ENCODE peak calls at places on chromosomes 11 and 22, in six cellular contexts. V, Z, B, I, A and P are unnamed samples.

GRCh38 chr11:27058456-27058855 is 17.8 kb downstream of the BBOX1 start:
- DNase-seq in V (peak; percentile 18), A (no peak), B (no peak), Z (no peak), I (no peak), P (no peak)

GRCh38 chr11:118657238-118657637 is 22.2 kb downstream of the TREH start:
- DNase-seq in A (no peak), Z (no peak), V (no peak), B (no peak), I (no peak), P (peak; percentile 36)

GRCh38 chr11:69403556-69404215 is 77.8 kb upstream of the LINC01488 start:
- DNase-seq in I (no peak), V (peak; percentile 52), B (peak; percentile 50), A (no peak), Z (no peak), P (peak; percentile 28)

GRCh38 chr11:12324585-12324984 is 52.8 kb upstream of the PARVA start:
- DNase-seq in V (no peak), Z (no peak), I (no peak), A (no peak), B (no peak), P (no peak)

GRCh38 chr11:31005202-31005601 is 364.3 kb downstream of the DCDC1 start:
- DNase-seq in Z (no peak), I (no peak), V (no peak), A (no peak), B (no peak), P (no peak)

GRCh38 chr11:17188675-17189074 is 19.1 kb downstream of the PIK3C2A start:
- DNase-seq in V (no peak), A (no peak), Z (no peak), I (no peak), B (no peak), P (no peak)

GRCh38 chr11:132264616-132265015 is 894.2 kb downstream of the NTM start:
- DNase-seq in B (no peak), V (no peak), A (no peak), I (no peak), Z (no peak), P (no peak)

GRCh38 chr11:45661417-45662055 is 3.9 kb downstream of the CHST1 start:
- DNase-seq in V (no peak), A (no peak), B (no peak), Z (no peak), I (no peak), P (peak; percentile 50)

GRCh38 chr11:46528445-46529085 is 65.3 kb downstream of the AMBRA1 start:
- DNase-seq in I (no peak), Z (no peak), V (no peak), B (no peak), A (no peak), P (no peak)

GRCh38 chr11:115518983-115519382 is 14.8 kb upstream of the CADM1 start:
- DNase-seq in Z (no peak), V (no peak), I (no peak), B (no peak), A (no peak), P (no peak)

GRCh38 chr22:42825796-42826195 is 31.3 kb downstream of the ARFGAP3 start:
- DNase-seq in B (no peak), A (no peak), I (no peak), Z (no peak), V (no peak), P (no peak)

GRCh38 chr11:85750646-85751045 is 60.3 kb downstream of the SYTL2 start:
- DNase-seq in V (no peak), I (no peak), A (no peak), Z (no peak), B (no peak), P (no peak)

GRCh38 chr22:37301144-37301820 is 19.0 kb downstream of the CYTH4 start:
- DNase-seq in I (no peak), A (no peak), Z (no peak), V (no peak), B (no peak), P (no peak)

GRCh38 chr11:46808804-46809431 is 37.2 kb downstream of the CKAP5 start:
- DNase-seq in A (peak; percentile 38), Z (no peak), B (peak; percentile 18), I (no peak), V (peak; percentile 8), P (no peak)

GRCh38 chr11:2791521-2792375 is 92.0 kb upstream of the KCNQ1OT1 start:
- DNase-seq in I (peak; percentile 42), B (no peak), Z (no peak), A (no peak), V (no peak), P (peak; percentile 78)

GRCh38 chr11:82733444-82734119 is at the start of gene FAM181B:
- DNase-seq in A (peak; percentile 3), V (peak; percentile 39), I (peak; percentile 82), B (peak; percentile 82), Z (no peak), P (peak; percentile 88)

GRCh38 chr11:6411594-6412031 is 7.3 kb downstream of the APBB1 start:
- DNase-seq in V (no peak), B (no peak), Z (no peak), A (no peak), I (no peak), P (no peak)

GRCh38 chr11:98940913-98941312 is 79.8 kb upstream of the CNTN5 start:
- DNase-seq in V (no peak), I (no peak), Z (no peak), B (peak; percentile 16), A (no peak), P (no peak)

GRCh38 chr11:110131386-110132123 is 38.4 kb downstream of the ZC3H12C start:
- DNase-seq in I (no peak), Z (no peak), B (no peak), A (no peak), V (no peak), P (no peak)

GRCh38 chr22:17132112-17132511 is 11.0 kb upstream of the TMEM121B start:
- DNase-seq in A (no peak), B (no peak), I (no peak), Z (no peak), V (no peak), P (no peak)

GRCh38 chr11:116194156-116194904 is 578.5 kb downstream of the BUD13 start:
- DNase-seq in Z (no peak), V (no peak), B (no peak), I (no peak), A (no peak), P (no peak)

GRCh38 chr11:102007567-102008437 is 39.4 kb upstream of the CFAP300 start:
- DNase-seq in A (peak; percentile 24), I (no peak), Z (no peak), B (peak; percentile 59), V (peak; percentile 50), P (no peak)

GRCh38 chr22:32804823-32805585 is 3.5 kb downstream of the TIMP3 start:
- DNase-seq in V (peak; percentile 25), Z (no peak), A (no peak), I (no peak), B (no peak), P (no peak)

GRCh38 chr22:32802291-32802826 is 854 bp downstream of the TIMP3 start:
- DNase-seq in V (peak; percentile 48), Z (no peak), B (no peak), I (no peak), A (no peak), P (no peak)

GRCh38 chr22:32805586-32805881 is 4.0 kb downstream of the TIMP3 start:
- DNase-seq in V (no peak), B (no peak), Z (no peak), A (no peak), I (no peak), P (no peak)

GRCh38 chr22:32803020-32803758 is 1.7 kb downstream of the TIMP3 start:
- DNase-seq in A (no peak), B (no peak), V (peak; percentile 85), Z (no peak), I (no peak), P (no peak)

DNA sequence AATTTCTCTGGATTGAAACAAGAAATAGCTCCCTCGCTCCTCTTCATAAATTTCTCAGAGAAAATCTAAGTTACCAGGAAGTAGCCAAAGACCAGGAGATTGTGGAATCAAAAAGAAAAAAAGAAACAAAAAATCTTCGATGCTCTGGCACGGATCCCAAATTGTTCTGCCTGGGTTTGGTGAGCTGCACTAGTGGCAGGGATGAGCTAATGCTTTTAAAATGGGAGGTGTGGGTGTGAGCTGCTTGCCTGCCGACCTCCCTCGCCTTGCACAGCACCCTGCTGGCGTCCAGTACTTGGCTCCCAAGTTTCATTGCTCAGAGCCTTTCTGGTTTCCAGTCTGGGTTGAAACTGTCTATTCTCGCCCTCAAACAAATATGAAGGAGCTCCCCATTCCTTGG is 2.5 kb downstream of the TIMP3 start:
- DNase-seq in Z (no peak), V (peak; percentile 88), I (no peak), A (no peak), B (no peak), P (no peak)
- TF ChIP-seq CTCF in Z (no peak), V (no peak), I (no peak), A (no peak), B (no peak), P (no peak)

DNA sequence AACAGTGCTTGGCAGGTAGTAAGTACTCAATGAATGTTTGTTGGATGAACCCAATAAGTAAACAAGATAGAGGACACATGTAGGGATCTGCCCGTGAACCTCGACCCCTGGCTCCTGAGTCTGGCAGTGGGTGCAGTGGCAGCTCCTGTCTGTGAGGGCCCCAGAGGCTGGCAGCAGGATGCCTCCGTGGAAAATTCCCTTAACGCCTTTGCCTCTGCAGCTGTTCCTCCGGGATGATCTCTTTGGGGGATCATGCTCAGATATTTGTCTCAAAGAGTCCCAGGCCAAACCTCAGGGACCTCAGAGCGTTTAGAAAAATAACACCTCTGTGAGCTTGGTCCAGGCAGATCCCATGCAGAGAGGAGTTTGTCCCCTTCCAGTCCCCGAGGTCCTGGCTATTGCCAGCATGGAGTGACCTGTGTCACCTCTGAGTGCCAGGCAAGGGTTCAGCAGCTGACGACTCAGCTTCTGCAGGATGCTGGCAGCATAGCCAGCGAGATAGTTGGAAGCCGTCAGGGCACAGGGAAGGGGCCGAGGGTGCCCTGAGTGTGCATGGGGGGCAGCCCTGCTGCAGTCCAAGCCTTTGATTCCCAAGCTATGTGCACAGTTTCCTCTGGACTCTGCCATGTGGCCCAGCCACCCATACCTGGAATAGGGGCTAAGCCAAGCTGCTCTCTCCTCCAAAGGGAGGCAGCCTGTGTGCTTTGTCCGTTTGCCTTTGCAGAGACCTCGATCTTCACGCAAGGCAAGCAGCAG is 613 bp upstream of the MCHR1 start:
- DNase-seq in V (no peak), A (no peak), Z (no peak), I (no peak), B (no peak), P (no peak)
- H3K4me3 ChIP-seq in V (no peak overlapping the region), A (no peak overlapping the region), Z (peak overlapping the region; percentile 33), I (no peak overlapping the region), B (no peak overlapping the region), P (no peak overlapping the region)

GRCh38 chr11:74443071-74443864 is 24.1 kb downstream of the KCNE3 start:
- DNase-seq in V (peak; percentile 45), B (peak; percentile 50), Z (no peak), I (peak; percentile 87), A (peak; percentile 33), P (no peak)
- TF ChIP-seq CTCF in V (no peak), B (peak; percentile 32), Z (no peak), I (peak; percentile 77), A (peak; percentile 27), P (peak; percentile 25)

DNA sequence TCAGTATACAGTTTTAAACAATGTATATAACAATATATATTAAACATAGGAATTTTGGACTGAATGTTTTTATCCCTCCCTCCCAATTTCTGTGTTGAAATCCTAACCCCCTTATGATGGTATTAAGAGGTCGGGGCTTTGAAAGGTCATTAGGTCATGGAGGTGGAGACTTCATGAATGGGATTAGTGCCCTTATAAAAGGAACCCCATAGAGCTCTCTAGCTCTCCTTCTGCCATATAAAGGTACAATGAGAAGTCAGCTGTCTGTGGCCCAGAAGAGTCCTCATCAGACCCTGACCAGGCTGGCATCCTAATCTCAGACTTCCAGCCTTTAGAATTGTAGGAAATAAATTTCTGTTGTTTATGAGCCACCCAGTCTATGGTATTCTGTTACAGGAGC is 6.5 kb downstream of the NNMT start:
- DNase-seq in I (no peak), B (no peak), A (no peak), Z (no peak), V (no peak), P (no peak)
- H3K4me3 ChIP-seq in I (no peak overlapping the region), B (no peak overlapping the region), A (peak overlapping the region; percentile 22), Z (no peak overlapping the region), V (no peak overlapping the region), P (no peak overlapping the region)